ENCODE peak calls at places on chromosomes 4 and X, in six cellular contexts. One of them, this sample, is unnamed.
A peak's percentile ranks its signal among the peaks of the same experiment; 100 is the strongest.

GRCh38 chr4:6464842-6465588 is 7.4 kb downstream of the PPP2R2C start:
- DNase-seq in left ventricle myocardium inferior: no peak
- DNase-seq in lower lobe of right lung: no peak
- DNase-seq in K562: peak; percentile 62
- DNase-seq in tibial artery: no peak
- DNase-seq in stomach: no peak
- DNase-seq in this sample: peak; percentile 78

GRCh38 chr4:83112239-83112638 is 2.3 kb downstream of the PLAC8 start:
- DNase-seq in left ventricle myocardium inferior: no peak
- DNase-seq in lower lobe of right lung: no peak
- DNase-seq in K562: no peak
- DNase-seq in tibial artery: no peak
- DNase-seq in stomach: no peak
- DNase-seq in this sample: no peak

GRCh38 chr4:137075586-137075985 is 456.7 kb downstream of the PCDH18 start:
- DNase-seq in left ventricle myocardium inferior: no peak
- DNase-seq in lower lobe of right lung: no peak
- DNase-seq in K562: no peak
- DNase-seq in tibial artery: no peak
- DNase-seq in stomach: no peak
- DNase-seq in this sample: no peak

GRCh38 chr4:140575489-140575888 is 6.7 kb upstream of the UCP1 start:
- DNase-seq in left ventricle myocardium inferior: no peak
- DNase-seq in lower lobe of right lung: no peak
- DNase-seq in K562: no peak
- DNase-seq in tibial artery: no peak
- DNase-seq in stomach: no peak
- DNase-seq in this sample: no peak

GRCh38 chr4:6885953-6886557 is 23.6 kb upstream of the TBC1D14 start:
- DNase-seq in left ventricle myocardium inferior: peak; percentile 64
- DNase-seq in lower lobe of right lung: peak; percentile 83
- DNase-seq in K562: no peak
- DNase-seq in tibial artery: peak; percentile 81
- DNase-seq in stomach: peak; percentile 49
- DNase-seq in this sample: no peak

GRCh38 chr4:101669138-101669831 is 121.2 kb upstream of the BANK1 start:
- DNase-seq in left ventricle myocardium inferior: no peak
- DNase-seq in lower lobe of right lung: no peak
- DNase-seq in K562: no peak
- DNase-seq in tibial artery: no peak
- DNase-seq in stomach: no peak
- DNase-seq in this sample: no peak

GRCh38 chrX:1327651-1328304 is 8.8 kb upstream of the IL3RA start:
- DNase-seq in left ventricle myocardium inferior: no peak
- DNase-seq in lower lobe of right lung: no peak
- DNase-seq in K562: no peak
- DNase-seq in tibial artery: no peak
- DNase-seq in stomach: no peak
- DNase-seq in this sample: no peak

GRCh38 chrX:43882294-43882681 is at the start of gene MAOB:
- DNase-seq in left ventricle myocardium inferior: peak; percentile 61
- DNase-seq in lower lobe of right lung: peak; percentile 46
- DNase-seq in K562: peak; percentile 65
- DNase-seq in tibial artery: peak; percentile 68
- DNase-seq in stomach: peak; percentile 37
- DNase-seq in this sample: peak; percentile 63

GRCh38 chr4:92519727-92520126 is 216.0 kb downstream of the GRID2 start:
- DNase-seq in left ventricle myocardium inferior: no peak
- DNase-seq in lower lobe of right lung: no peak
- DNase-seq in K562: no peak
- DNase-seq in tibial artery: no peak
- DNase-seq in stomach: no peak
- DNase-seq in this sample: peak; percentile 62

GRCh38 chrX:110795645-110796510 is at the start of gene CHRDL1:
- DNase-seq in left ventricle myocardium inferior: peak; percentile 17
- DNase-seq in lower lobe of right lung: peak; percentile 46
- DNase-seq in K562: no peak
- DNase-seq in tibial artery: peak; percentile 70
- DNase-seq in stomach: no peak
- DNase-seq in this sample: peak; percentile 78

GRCh38 chrX:9341305-9342201 is 123.3 kb upstream of the TBL1X start:
- DNase-seq in left ventricle myocardium inferior: peak; percentile 59
- DNase-seq in lower lobe of right lung: peak; percentile 82
- DNase-seq in K562: peak; percentile 60
- DNase-seq in tibial artery: peak; percentile 78
- DNase-seq in stomach: peak; percentile 68
- DNase-seq in this sample: no peak

GRCh38 chr4:186134254-186134653 is 29.8 kb downstream of the FAM149A start:
- DNase-seq in left ventricle myocardium inferior: no peak
- DNase-seq in lower lobe of right lung: no peak
- DNase-seq in K562: no peak
- DNase-seq in tibial artery: no peak
- DNase-seq in stomach: no peak
- DNase-seq in this sample: no peak

GRCh38 chrX:48522291-48522690 is 683 bp downstream of the EBP start:
- DNase-seq in left ventricle myocardium inferior: no peak
- DNase-seq in lower lobe of right lung: no peak
- DNase-seq in K562: no peak
- DNase-seq in tibial artery: no peak
- DNase-seq in stomach: no peak
- DNase-seq in this sample: no peak

GRCh38 chr4:32010221-32010620 is 1290.1 kb downstream of the PCDH7 start:
- DNase-seq in left ventricle myocardium inferior: no peak
- DNase-seq in lower lobe of right lung: no peak
- DNase-seq in K562: no peak
- DNase-seq in tibial artery: no peak
- DNase-seq in stomach: no peak
- DNase-seq in this sample: peak; percentile 71

GRCh38 chr4:4430492-4431195 is 43.7 kb downstream of the NSG1 start:
- DNase-seq in left ventricle myocardium inferior: no peak
- DNase-seq in lower lobe of right lung: no peak
- DNase-seq in K562: peak; percentile 67
- DNase-seq in tibial artery: no peak
- DNase-seq in stomach: no peak
- DNase-seq in this sample: peak; percentile 89

GRCh38 chr4:110636677-110637407 is 14.0 kb upstream of the PITX2 start:
- DNase-seq in left ventricle myocardium inferior: no peak
- DNase-seq in lower lobe of right lung: no peak
- DNase-seq in K562: no peak
- DNase-seq in tibial artery: no peak
- DNase-seq in stomach: no peak
- DNase-seq in this sample: peak; percentile 88

GRCh38 chrX:100090931-100091330 is 319.1 kb downstream of the PCDH19 start:
- DNase-seq in left ventricle myocardium inferior: no peak
- DNase-seq in lower lobe of right lung: no peak
- DNase-seq in K562: no peak
- DNase-seq in tibial artery: no peak
- DNase-seq in stomach: no peak
- DNase-seq in this sample: no peak

GRCh38 chrX:19291086-19291485 is 52.6 kb upstream of the PDHA1 start:
- DNase-seq in left ventricle myocardium inferior: no peak
- DNase-seq in lower lobe of right lung: no peak
- DNase-seq in K562: no peak
- DNase-seq in tibial artery: no peak
- DNase-seq in stomach: no peak
- DNase-seq in this sample: peak; percentile 87

GRCh38 chr4:3747582-3747906 is 18.6 kb upstream of the ADRA2C start:
- DNase-seq in left ventricle myocardium inferior: no peak
- DNase-seq in lower lobe of right lung: no peak
- DNase-seq in K562: peak; percentile 45
- DNase-seq in tibial artery: no peak
- DNase-seq in stomach: no peak
- DNase-seq in this sample: peak; percentile 92

GRCh38 chrX:119647552-119648420 is 41.6 kb upstream of the NKRF start:
- DNase-seq in left ventricle myocardium inferior: no peak
- DNase-seq in lower lobe of right lung: no peak
- DNase-seq in K562: no peak
- DNase-seq in tibial artery: no peak
- DNase-seq in stomach: no peak
- DNase-seq in this sample: no peak

GRCh38 chr4:79964715-79965345 is 108.2 kb downstream of the ANTXR2 start:
- DNase-seq in left ventricle myocardium inferior: no peak
- DNase-seq in lower lobe of right lung: peak; percentile 37
- DNase-seq in K562: no peak
- DNase-seq in tibial artery: no peak
- DNase-seq in stomach: no peak
- DNase-seq in this sample: peak; percentile 90

GRCh38 chr4:56683455-56683854 is 2.4 kb upstream of the HOPX start:
- DNase-seq in left ventricle myocardium inferior: no peak
- DNase-seq in lower lobe of right lung: no peak
- DNase-seq in K562: no peak
- DNase-seq in tibial artery: no peak
- DNase-seq in stomach: no peak
- DNase-seq in this sample: no peak

GRCh38 chrX:138157850-138158249 is 553.7 kb downstream of the FGF13 start:
- DNase-seq in left ventricle myocardium inferior: no peak
- DNase-seq in lower lobe of right lung: no peak
- DNase-seq in K562: no peak
- DNase-seq in tibial artery: no peak
- DNase-seq in stomach: no peak
- DNase-seq in this sample: no peak

GRCh38 chr4:15964159-15964558 is 1.2 kb upstream of the FGFBP2 start:
- DNase-seq in left ventricle myocardium inferior: no peak
- DNase-seq in lower lobe of right lung: no peak
- DNase-seq in K562: no peak
- DNase-seq in tibial artery: no peak
- DNase-seq in stomach: no peak
- DNase-seq in this sample: peak; percentile 79

GRCh38 chr4:113278324-113278934 is 229.0 kb downstream of the ANK2 start:
- DNase-seq in left ventricle myocardium inferior: peak; percentile 40
- DNase-seq in lower lobe of right lung: peak; percentile 48
- DNase-seq in K562: peak; percentile 51
- DNase-seq in tibial artery: peak; percentile 80
- DNase-seq in stomach: peak; percentile 58
- DNase-seq in this sample: peak; percentile 91

GRCh38 chr4:69910016-69910782 is 20.7 kb upstream of the CSN1S1 start:
- DNase-seq in left ventricle myocardium inferior: no peak
- DNase-seq in lower lobe of right lung: no peak
- DNase-seq in K562: no peak
- DNase-seq in tibial artery: no peak
- DNase-seq in stomach: no peak
- DNase-seq in this sample: no peak

GRCh38 chr4:110361921-110362320 is 114.0 kb upstream of the ENPEP start:
- DNase-seq in left ventricle myocardium inferior: no peak
- DNase-seq in lower lobe of right lung: no peak
- DNase-seq in K562: no peak
- DNase-seq in tibial artery: no peak
- DNase-seq in stomach: no peak
- DNase-seq in this sample: no peak

GRCh38 chr4:145388043-145388442 is 93.6 kb upstream of the SMAD1 start:
- DNase-seq in left ventricle myocardium inferior: no peak
- DNase-seq in lower lobe of right lung: no peak
- DNase-seq in K562: no peak
- DNase-seq in tibial artery: no peak
- DNase-seq in stomach: no peak
- DNase-seq in this sample: no peak

GRCh38 chrX:115058276-115058675 is 40.9 kb upstream of the IL13RA2 start:
- DNase-seq in left ventricle myocardium inferior: no peak
- DNase-seq in lower lobe of right lung: no peak
- DNase-seq in K562: no peak
- DNase-seq in tibial artery: no peak
- DNase-seq in stomach: no peak
- DNase-seq in this sample: no peak

GRCh38 chrX:136754641-136755040 is 26.1 kb downstream of the ARHGEF6 start:
- DNase-seq in left ventricle myocardium inferior: peak; percentile 52
- DNase-seq in lower lobe of right lung: no peak
- DNase-seq in K562: no peak
- DNase-seq in tibial artery: peak; percentile 65
- DNase-seq in stomach: no peak
- DNase-seq in this sample: peak; percentile 54

GRCh38 chr4:121765368-121765705 is 373 bp upstream of the SMIM43 start:
- DNase-seq in left ventricle myocardium inferior: no peak
- DNase-seq in lower lobe of right lung: no peak
- DNase-seq in K562: no peak
- DNase-seq in tibial artery: no peak
- DNase-seq in stomach: no peak
- DNase-seq in this sample: no peak

GRCh38 chr4:118676128-118676527 is 9.1 kb upstream of the METTL14 start:
- DNase-seq in left ventricle myocardium inferior: no peak
- DNase-seq in lower lobe of right lung: no peak
- DNase-seq in K562: no peak
- DNase-seq in tibial artery: no peak
- DNase-seq in stomach: no peak
- DNase-seq in this sample: no peak
- TF ChIP-seq CTCF in left ventricle myocardium inferior: no peak
- TF ChIP-seq CTCF in lower lobe of right lung: no peak
- TF ChIP-seq CTCF in K562: no peak
- TF ChIP-seq CTCF in tibial artery: no peak
- TF ChIP-seq CTCF in stomach: no peak
- TF ChIP-seq CTCF in this sample: peak; percentile 25

GRCh38 chr4:180284267-180284666 is 1958.9 kb upstream of the TENM3 start:
- DNase-seq in left ventricle myocardium inferior: no peak
- DNase-seq in lower lobe of right lung: no peak
- DNase-seq in K562: no peak
- DNase-seq in tibial artery: no peak
- DNase-seq in stomach: no peak
- DNase-seq in this sample: no peak
- H3K27ac ChIP-seq in left ventricle myocardium inferior: no peak overlapping the region
- H3K27ac ChIP-seq in lower lobe of right lung: no peak overlapping the region
- H3K27ac ChIP-seq in K562: no peak overlapping the region
- H3K27ac ChIP-seq in tibial artery: no peak overlapping the region
- H3K27ac ChIP-seq in stomach: no peak overlapping the region
- H3K27ac ChIP-seq in this sample: no peak overlapping the region

DNA sequence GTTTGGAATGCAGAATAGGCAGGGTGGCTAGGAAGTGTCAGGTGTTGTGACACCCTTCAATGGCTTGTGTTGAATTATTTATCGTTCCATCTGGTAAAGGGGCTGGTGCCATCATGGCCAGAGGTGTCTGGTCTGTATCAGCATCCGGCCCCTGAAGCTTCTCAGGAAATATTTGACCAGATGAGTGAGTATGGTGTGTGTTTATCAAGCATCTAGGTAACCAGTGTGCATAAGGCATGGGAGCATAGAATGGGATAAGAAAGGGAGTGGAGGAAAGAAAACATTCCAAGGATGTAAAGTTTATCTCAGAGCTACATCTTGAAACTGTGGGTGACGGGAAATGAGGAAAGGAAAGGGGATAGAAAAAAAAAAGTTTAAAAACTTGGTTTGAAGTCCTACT is 109.4 kb downstream of the KLHL4 start:
- DNase-seq in left ventricle myocardium inferior: no peak
- DNase-seq in lower lobe of right lung: no peak
- DNase-seq in K562: no peak
- DNase-seq in tibial artery: no peak
- DNase-seq in stomach: no peak
- DNase-seq in this sample: no peak
- H3K4me3 ChIP-seq in left ventricle myocardium inferior: no peak overlapping the region
- H3K4me3 ChIP-seq in lower lobe of right lung: no peak overlapping the region
- H3K4me3 ChIP-seq in K562: no peak overlapping the region
- H3K4me3 ChIP-seq in tibial artery: no peak overlapping the region
- H3K4me3 ChIP-seq in stomach: no peak overlapping the region
- H3K4me3 ChIP-seq in this sample: no peak overlapping the region

DNA sequence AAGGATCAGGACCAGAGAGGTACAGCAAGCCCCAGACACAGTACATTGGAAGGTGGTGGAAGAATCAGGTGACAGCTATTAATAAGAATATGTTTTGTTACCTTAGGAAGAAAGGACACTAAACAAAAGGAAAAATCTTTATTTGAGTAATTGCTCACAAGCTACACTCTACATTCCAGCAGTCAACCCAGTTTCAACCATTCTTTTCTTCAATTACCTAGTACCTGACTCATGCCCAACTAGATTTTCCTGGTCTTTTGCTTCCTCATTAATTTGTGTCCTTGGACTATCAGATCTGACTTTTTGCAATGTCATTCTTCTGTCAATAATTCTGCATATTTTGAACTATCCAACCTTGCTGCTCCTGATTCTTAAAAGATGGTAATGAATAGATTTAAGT is 22.5 kb upstream of the GLRA2 start:
- DNase-seq in left ventricle myocardium inferior: no peak
- DNase-seq in lower lobe of right lung: no peak
- DNase-seq in K562: no peak
- DNase-seq in tibial artery: no peak
- DNase-seq in stomach: no peak
- DNase-seq in this sample: no peak
- TF ChIP-seq CTCF in left ventricle myocardium inferior: no peak
- TF ChIP-seq CTCF in lower lobe of right lung: no peak
- TF ChIP-seq CTCF in K562: no peak
- TF ChIP-seq CTCF in tibial artery: no peak
- TF ChIP-seq CTCF in stomach: no peak
- TF ChIP-seq CTCF in this sample: no peak

This sample was measured in endodermal cell.